ENCODE peak calls at places on chromosomes 4 and X, in six cellular contexts. One of them, this sample, is unnamed.

GRCh38 chr4:8322794-8323704 is 53.5 kb downstream of the HTRA3 start:
- DNase-seq in uterus: no peak
- DNase-seq in HCT116: no peak
- DNase-seq in thyroid gland: no peak
- DNase-seq in heart left ventricle: no peak
- DNase-seq in IMR-90: no peak
- DNase-seq in this sample: no peak

GRCh38 chr4:150078996-150079581 is 844 bp downstream of the DCLK2 start:
- DNase-seq in uterus: peak; percentile 37
- DNase-seq in HCT116: no peak
- DNase-seq in thyroid gland: peak; percentile 57
- DNase-seq in heart left ventricle: peak; percentile 67
- DNase-seq in IMR-90: peak; percentile 40
- DNase-seq in this sample: peak; percentile 19

GRCh38 chr4:164771088-164771487 is 17.2 kb downstream of the SMIM31 start:
- DNase-seq in uterus: no peak
- DNase-seq in HCT116: no peak
- DNase-seq in thyroid gland: no peak
- DNase-seq in heart left ventricle: no peak
- DNase-seq in IMR-90: no peak
- DNase-seq in this sample: no peak

GRCh38 chrX:44352739-44353138 is 9.3 kb upstream of the EFHC2 start:
- DNase-seq in uterus: no peak
- DNase-seq in HCT116: no peak
- DNase-seq in thyroid gland: no peak
- DNase-seq in heart left ventricle: no peak
- DNase-seq in IMR-90: no peak
- DNase-seq in this sample: no peak

GRCh38 chr4:33850503-33850902 is 2393.8 kb downstream of the ARAP2 start:
- DNase-seq in uterus: no peak
- DNase-seq in HCT116: no peak
- DNase-seq in thyroid gland: no peak
- DNase-seq in heart left ventricle: no peak
- DNase-seq in IMR-90: no peak
- DNase-seq in this sample: no peak

GRCh38 chr4:43133566-43133965 is 241.1 kb downstream of the GRXCR1 start:
- DNase-seq in uterus: no peak
- DNase-seq in HCT116: no peak
- DNase-seq in thyroid gland: no peak
- DNase-seq in heart left ventricle: no peak
- DNase-seq in IMR-90: no peak
- DNase-seq in this sample: no peak

GRCh38 chr4:84691170-84691691 is 108.3 kb downstream of the CDS1 start:
- DNase-seq in uterus: no peak
- DNase-seq in HCT116: peak; percentile 86
- DNase-seq in thyroid gland: no peak
- DNase-seq in heart left ventricle: no peak
- DNase-seq in IMR-90: peak; percentile 94
- DNase-seq in this sample: no peak

GRCh38 chr4:177251237-177251636 is 58.4 kb upstream of the NEIL3 start:
- DNase-seq in uterus: no peak
- DNase-seq in HCT116: no peak
- DNase-seq in thyroid gland: no peak
- DNase-seq in heart left ventricle: no peak
- DNase-seq in IMR-90: no peak
- DNase-seq in this sample: no peak

GRCh38 chrX:71296806-71297205 is 4.7 kb upstream of the ITGB1BP2 start:
- DNase-seq in uterus: no peak
- DNase-seq in HCT116: no peak
- DNase-seq in thyroid gland: no peak
- DNase-seq in heart left ventricle: no peak
- DNase-seq in IMR-90: no peak
- DNase-seq in this sample: no peak

GRCh38 chr4:137470806-137471205 is 61.5 kb downstream of the PCDH18 start:
- DNase-seq in uterus: no peak
- DNase-seq in HCT116: no peak
- DNase-seq in thyroid gland: no peak
- DNase-seq in heart left ventricle: no peak
- DNase-seq in IMR-90: no peak
- DNase-seq in this sample: no peak

DNA sequence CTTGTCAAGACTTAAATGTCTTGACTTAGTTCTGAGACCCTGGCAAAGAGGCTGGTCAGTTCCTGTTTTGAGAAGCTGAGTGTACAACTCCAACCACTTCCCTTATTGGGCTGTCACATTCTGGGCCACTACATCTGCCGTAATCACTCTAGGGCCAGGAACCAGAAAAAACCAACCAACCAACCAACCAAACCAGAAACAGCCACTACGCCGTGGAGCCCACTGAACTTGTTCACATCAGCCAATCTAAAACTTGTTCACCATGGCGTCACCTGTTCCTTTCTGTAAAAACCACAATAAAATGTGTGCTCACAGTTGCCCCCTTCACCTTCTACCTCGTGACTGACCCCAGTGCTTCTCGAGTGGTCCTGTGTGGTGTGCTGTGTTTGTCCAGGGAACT is 107.3 kb downstream of the JADE1 start:
- DNase-seq in uterus: no peak
- DNase-seq in HCT116: no peak
- DNase-seq in thyroid gland: no peak
- DNase-seq in heart left ventricle: peak; percentile 18
- DNase-seq in IMR-90: no peak
- DNase-seq in this sample: no peak
- TF ChIP-seq POLR2A in uterus: no peak
- TF ChIP-seq POLR2A in HCT116: no peak
- TF ChIP-seq POLR2A in thyroid gland: no peak
- TF ChIP-seq POLR2A in heart left ventricle: no peak
- TF ChIP-seq POLR2A in IMR-90: no peak
- TF ChIP-seq POLR2A in this sample: no peak

GRCh38 chr4:40553995-40554394 is 75.7 kb downstream of the RBM47 start:
- DNase-seq in uterus: no peak
- DNase-seq in HCT116: no peak
- DNase-seq in thyroid gland: no peak
- DNase-seq in heart left ventricle: no peak
- DNase-seq in IMR-90: no peak
- DNase-seq in this sample: no peak

GRCh38 chr4:40547446-40548132 is 82.1 kb downstream of the RBM47 start:
- DNase-seq in uterus: no peak
- DNase-seq in HCT116: no peak
- DNase-seq in thyroid gland: no peak
- DNase-seq in heart left ventricle: no peak
- DNase-seq in IMR-90: no peak
- DNase-seq in this sample: no peak

GRCh38 chr4:40552536-40552935 is 77.1 kb downstream of the RBM47 start:
- DNase-seq in uterus: no peak
- DNase-seq in HCT116: no peak
- DNase-seq in thyroid gland: no peak
- DNase-seq in heart left ventricle: no peak
- DNase-seq in IMR-90: no peak
- DNase-seq in this sample: no peak

GRCh38 chr4:40548256-40548655 is 81.4 kb downstream of the RBM47 start:
- DNase-seq in uterus: no peak
- DNase-seq in HCT116: no peak
- DNase-seq in thyroid gland: no peak
- DNase-seq in heart left ventricle: no peak
- DNase-seq in IMR-90: peak; percentile 45
- DNase-seq in this sample: no peak

DNA sequence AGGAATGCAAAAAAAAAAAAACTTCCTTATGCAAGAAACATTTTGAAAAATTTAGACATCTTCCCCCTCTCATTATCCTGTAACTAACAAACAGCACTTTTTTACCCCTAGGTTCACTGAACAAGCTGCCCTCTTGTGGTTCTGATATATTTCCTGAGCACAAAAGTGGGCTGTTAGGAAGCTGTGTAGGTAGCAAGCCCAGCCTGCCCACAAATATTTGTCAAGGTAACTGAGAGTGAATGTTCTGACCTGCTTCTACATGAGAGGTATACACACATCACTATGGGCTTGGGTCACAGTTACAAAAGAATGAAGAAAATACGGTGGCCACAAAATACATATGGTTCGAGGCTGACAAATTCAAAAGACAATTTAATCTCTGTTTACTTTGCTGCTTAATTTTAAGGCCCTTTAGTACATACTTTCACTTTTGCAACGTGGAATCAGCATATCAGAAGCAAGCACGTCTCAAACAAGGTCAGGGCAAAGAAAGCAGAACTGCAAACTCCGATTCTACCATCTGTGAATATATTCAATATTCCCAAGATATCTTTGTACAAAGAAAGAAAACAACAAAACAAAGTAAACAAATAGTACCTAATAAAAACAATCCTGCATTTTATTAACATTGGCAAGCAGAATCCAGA is 78.6 kb downstream of the RBM47 start:
- DNase-seq in uterus: no peak
- DNase-seq in HCT116: peak; percentile 38
- DNase-seq in thyroid gland: peak; percentile 54
- DNase-seq in heart left ventricle: no peak
- DNase-seq in IMR-90: peak; percentile 52
- DNase-seq in this sample: peak; percentile 33
- TF ChIP-seq POLR2A in uterus: no peak
- TF ChIP-seq POLR2A in HCT116: no peak
- TF ChIP-seq POLR2A in thyroid gland: peak; percentile 46
- TF ChIP-seq POLR2A in heart left ventricle: no peak
- TF ChIP-seq POLR2A in IMR-90: no peak
- TF ChIP-seq POLR2A in this sample: no peak

DNA sequence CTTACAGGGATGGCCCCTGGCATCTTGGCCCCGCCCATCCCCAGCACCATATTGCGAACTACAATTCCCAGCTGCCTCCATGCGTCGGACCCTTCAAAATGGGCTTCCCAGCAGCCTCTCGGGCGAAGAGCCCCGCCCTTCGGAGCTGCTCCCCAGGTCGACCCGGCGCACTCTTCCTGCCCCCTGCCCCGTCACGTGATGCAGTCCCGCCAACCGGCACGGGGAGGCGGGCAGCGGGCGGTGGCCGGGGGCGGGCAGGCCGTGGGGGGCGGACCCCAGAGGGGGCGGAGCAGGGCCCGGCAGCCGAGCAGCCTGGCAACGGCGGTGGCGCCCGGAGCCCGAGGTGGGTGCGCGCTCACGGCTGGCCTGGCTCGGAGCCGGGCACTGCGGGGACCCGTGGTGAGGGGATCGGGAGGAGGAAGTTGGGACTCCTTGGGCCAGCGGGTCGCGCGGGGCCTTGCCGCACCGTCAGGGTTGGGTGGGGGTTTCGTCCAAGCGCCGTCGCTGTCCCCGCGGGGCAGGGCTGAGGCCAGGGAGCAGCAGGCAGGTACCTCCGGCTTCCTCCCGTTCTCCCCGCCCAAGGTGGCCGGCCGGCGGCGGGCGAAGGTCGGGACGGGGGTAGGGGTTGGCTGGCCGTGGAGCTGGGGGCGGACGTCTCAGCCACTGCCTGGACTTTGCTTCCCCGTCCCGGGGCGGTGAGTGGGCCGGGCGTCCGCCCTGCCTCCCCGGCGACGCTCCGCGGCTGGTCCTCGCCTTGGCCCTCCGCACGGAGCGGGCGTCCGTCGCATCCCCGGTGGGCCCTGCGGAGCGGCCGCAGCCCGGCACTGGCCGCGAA is at the start of gene MTM1:
- DNase-seq in uterus: peak; percentile 92
- DNase-seq in HCT116: peak; percentile 84
- DNase-seq in thyroid gland: peak; percentile 93
- DNase-seq in heart left ventricle: peak; percentile 95
- DNase-seq in IMR-90: peak; percentile 92
- DNase-seq in this sample: peak; percentile 94
- TF ChIP-seq POLR2A in uterus: peak; percentile 40
- TF ChIP-seq POLR2A in HCT116: no peak
- TF ChIP-seq POLR2A in thyroid gland: peak; percentile 82
- TF ChIP-seq POLR2A in heart left ventricle: no peak
- TF ChIP-seq POLR2A in IMR-90: peak; percentile 53
- TF ChIP-seq POLR2A in this sample: peak; percentile 48

GRCh38 chrX:2928583-2929434 is at the start of gene ARSD:
- DNase-seq in uterus: peak; percentile 91
- DNase-seq in HCT116: peak; percentile 55
- DNase-seq in thyroid gland: peak; percentile 88
- DNase-seq in heart left ventricle: peak; percentile 93
- DNase-seq in IMR-90: peak; percentile 86
- DNase-seq in this sample: peak; percentile 3
- TF ChIP-seq POLR2A in uterus: peak; percentile 40
- TF ChIP-seq POLR2A in HCT116: no peak
- TF ChIP-seq POLR2A in thyroid gland: peak; percentile 90
- TF ChIP-seq POLR2A in heart left ventricle: no peak
- TF ChIP-seq POLR2A in IMR-90: peak; percentile 86
- TF ChIP-seq POLR2A in this sample: no peak

GRCh38 chr4:72567036-72567435 is 2.0 kb downstream of the ADAMTS3 start:
- DNase-seq in uterus: no peak
- DNase-seq in HCT116: no peak
- DNase-seq in thyroid gland: no peak
- DNase-seq in heart left ventricle: no peak
- DNase-seq in IMR-90: no peak
- DNase-seq in this sample: no peak

GRCh38 chr4:72568959-72569718 is at the start of gene ADAMTS3:
- DNase-seq in uterus: peak; percentile 80
- DNase-seq in HCT116: no peak
- DNase-seq in thyroid gland: peak; percentile 80
- DNase-seq in heart left ventricle: peak; percentile 77
- DNase-seq in IMR-90: peak; percentile 33
- DNase-seq in this sample: peak; percentile 81

GRCh38 chr4:72569719-72570235 is 756 bp upstream of the ADAMTS3 start:
- DNase-seq in uterus: no peak
- DNase-seq in HCT116: no peak
- DNase-seq in thyroid gland: peak; percentile 12
- DNase-seq in heart left ventricle: no peak
- DNase-seq in IMR-90: peak; percentile 17
- DNase-seq in this sample: peak; percentile 84

GRCh38 chr4:72566573-72566972 is 2.4 kb downstream of the ADAMTS3 start:
- DNase-seq in uterus: no peak
- DNase-seq in HCT116: no peak
- DNase-seq in thyroid gland: no peak
- DNase-seq in heart left ventricle: no peak
- DNase-seq in IMR-90: no peak
- DNase-seq in this sample: no peak

DNA sequence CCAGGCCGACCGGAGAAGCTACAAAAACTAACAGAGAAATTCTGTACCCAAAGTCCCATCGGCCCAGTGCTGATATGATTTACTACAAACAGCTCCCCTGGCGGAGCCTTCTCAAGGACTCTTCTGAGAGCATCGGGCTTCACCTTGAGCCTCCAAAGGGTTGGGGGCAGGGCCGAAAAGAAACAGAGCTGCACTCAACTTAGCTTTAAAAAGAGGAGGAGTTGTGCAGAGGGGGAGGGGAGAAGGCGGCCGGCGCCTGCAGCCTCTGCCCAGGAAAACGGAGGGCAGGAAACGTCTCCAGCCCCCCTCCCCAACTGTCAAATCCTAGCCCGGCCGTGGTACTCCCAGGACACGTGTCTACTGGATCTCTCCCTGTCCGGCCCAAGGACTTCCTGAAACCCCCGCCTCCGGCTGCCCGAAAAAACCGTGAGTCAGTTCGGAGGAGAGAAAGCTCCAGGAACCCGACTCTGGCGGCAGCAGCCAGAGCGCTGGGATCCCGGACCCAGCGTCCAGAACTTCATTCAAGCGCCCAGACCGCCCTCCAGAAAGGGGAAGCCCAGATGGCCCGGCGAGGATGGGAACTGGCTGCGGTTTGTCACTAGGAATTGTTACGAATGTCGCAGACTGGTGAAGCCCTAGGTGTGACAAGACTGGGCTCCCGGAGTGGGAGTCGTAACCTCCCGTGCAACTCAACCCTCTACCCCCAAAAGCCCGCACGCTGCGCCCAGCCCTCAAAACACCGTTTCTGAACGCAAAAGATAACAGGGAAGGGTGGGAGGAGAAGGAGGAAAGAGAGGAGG is 1.0 kb downstream of the ADAMTS3 start:
- DNase-seq in uterus: peak; percentile 82
- DNase-seq in HCT116: no peak
- DNase-seq in thyroid gland: peak; percentile 97
- DNase-seq in heart left ventricle: peak; percentile 73
- DNase-seq in IMR-90: peak; percentile 77
- DNase-seq in this sample: peak; percentile 83
- TF ChIP-seq POLR2A in uterus: no peak
- TF ChIP-seq POLR2A in HCT116: no peak
- TF ChIP-seq POLR2A in thyroid gland: peak; percentile 68
- TF ChIP-seq POLR2A in heart left ventricle: no peak
- TF ChIP-seq POLR2A in IMR-90: no peak
- TF ChIP-seq POLR2A in this sample: peak; percentile 58

This sample was measured in erythroblast.